ENCODE peak calls at places on chromosome 12, in five cellular contexts. U, P, C, Z and B are unnamed samples.

GRCh38 chr12:132505852-132506219 is 15.9 kb downstream of the FBRSL1 start:
- DNase-seq in Z (no peak), C (no peak), U (no peak), P (no peak), B (no peak)

GRCh38 chr12:107225626-107226025 is 132.3 kb upstream of the CRY1 start:
- DNase-seq in P (no peak), C (peak), Z (no peak), U (no peak), B (no peak)

GRCh38 chr12:85509857-85510256 is 229.8 kb downstream of the ALX1 start:
- DNase-seq in Z (no peak), P (peak), C (no peak), U (no peak), B (no peak)

GRCh38 chr12:93896427-93896826 is 219.3 kb downstream of the CRADD start:
- DNase-seq in Z (no peak), P (no peak), C (peak), U (no peak), B (no peak)

GRCh38 chr12:3752741-3753486 is at the start of gene CRACR2A:
- DNase-seq in U (peak), Z (peak), P (peak), C (peak), B (no peak)

GRCh38 chr12:65232490-65233077 is 45.9 kb upstream of the MSRB3 start:
- DNase-seq in C (peak), P (no peak), Z (peak), U (no peak), B (no peak)

GRCh38 chr12:57456145-57456700 is 1.1 kb downstream of the INHBE start:
- DNase-seq in Z (peak), U (no peak), C (peak), P (no peak), B (no peak)

GRCh38 chr12:29429999-29430698 is 49.2 kb upstream of the ERGIC2 start:
- DNase-seq in C (no peak), U (no peak), Z (no peak), P (no peak), B (no peak)

GRCh38 chr12:46550266-46550879 is 177.8 kb upstream of the SLC38A2 start:
- DNase-seq in U (no peak), C (no peak), Z (no peak), P (no peak), B (no peak)

GRCh38 chr12:94244165-94245133 is 96.1 kb downstream of the PLXNC1 start:
- DNase-seq in C (no peak), U (no peak), Z (peak), P (no peak), B (no peak)

GRCh38 chr12:23359975-23360638 is 589.4 kb downstream of the SOX5 start:
- DNase-seq in C (no peak), U (no peak), P (no peak), Z (no peak), B (no peak)

GRCh38 chr12:53221203-53222076 is 10.6 kb downstream of the RARG start:
- DNase-seq in C (peak), Z (peak), P (no peak), U (no peak), B (no peak)

GRCh38 chr12:38886064-38886463 is 19.3 kb downstream of the CPNE8 start:
- DNase-seq in C (no peak), Z (peak), U (peak), P (no peak), B (no peak)

GRCh38 chr12:21372602-21373001 is at the start of gene IAPP:
- DNase-seq in U (no peak), P (no peak), C (no peak), Z (no peak), B (no peak)

GRCh38 chr12:98513379-98514318 is 1.7 kb upstream of the TMPO start:
- DNase-seq in C (no peak), P (no peak), Z (peak), U (no peak), B (no peak)

GRCh38 chr12:107310621-107311020 is 217.3 kb upstream of the CRY1 start:
- DNase-seq in C (no peak), P (no peak), U (no peak), Z (no peak), B (no peak)

GRCh38 chr12:84912191-84913142 is at the start of gene SLC6A15:
- DNase-seq in U (no peak), Z (no peak), P (no peak), C (peak), B (no peak)

GRCh38 chr12:48865441-48866290 is at the start of gene RND1:
- DNase-seq in P (peak), U (peak), C (peak), Z (peak), B (peak)

GRCh38 chr12:121530600-121531355 is 50.0 kb downstream of the KDM2B start:
- DNase-seq in Z (peak), C (peak), U (no peak), P (no peak), B (no peak)

GRCh38 chr12:42756841-42757661 is 167.5 kb upstream of the PRICKLE1 start:
- DNase-seq in C (peak), Z (no peak), U (peak), P (no peak), B (no peak)

GRCh38 chr12:96989916-96990315 is 82.9 kb downstream of the NEDD1 start:
- DNase-seq in C (peak), Z (peak), P (no peak), U (peak), B (no peak)

GRCh38 chr12:49048953-49049352 is 11.6 kb downstream of the KMT2D start:
- DNase-seq in P (no peak), U (no peak), Z (no peak), C (no peak), B (no peak)

GRCh38 chr12:81143057-81143456 is 65.2 kb downstream of the ACSS3 start:
- DNase-seq in P (no peak), Z (no peak), C (no peak), U (no peak), B (no peak)

GRCh38 chr12:100267603-100268281 is 765 bp downstream of the SCYL2 start:
- DNase-seq in P (no peak), U (no peak), C (peak), Z (peak), B (no peak)

GRCh38 chr12:42815068-42815467 is 225.5 kb upstream of the PRICKLE1 start:
- DNase-seq in U (no peak), Z (no peak), C (no peak), P (no peak), B (no peak)

GRCh38 chr12:93733358-93733757 is 56.2 kb downstream of the CRADD start:
- DNase-seq in C (no peak), P (no peak), U (no peak), Z (no peak), B (no peak)

DNA sequence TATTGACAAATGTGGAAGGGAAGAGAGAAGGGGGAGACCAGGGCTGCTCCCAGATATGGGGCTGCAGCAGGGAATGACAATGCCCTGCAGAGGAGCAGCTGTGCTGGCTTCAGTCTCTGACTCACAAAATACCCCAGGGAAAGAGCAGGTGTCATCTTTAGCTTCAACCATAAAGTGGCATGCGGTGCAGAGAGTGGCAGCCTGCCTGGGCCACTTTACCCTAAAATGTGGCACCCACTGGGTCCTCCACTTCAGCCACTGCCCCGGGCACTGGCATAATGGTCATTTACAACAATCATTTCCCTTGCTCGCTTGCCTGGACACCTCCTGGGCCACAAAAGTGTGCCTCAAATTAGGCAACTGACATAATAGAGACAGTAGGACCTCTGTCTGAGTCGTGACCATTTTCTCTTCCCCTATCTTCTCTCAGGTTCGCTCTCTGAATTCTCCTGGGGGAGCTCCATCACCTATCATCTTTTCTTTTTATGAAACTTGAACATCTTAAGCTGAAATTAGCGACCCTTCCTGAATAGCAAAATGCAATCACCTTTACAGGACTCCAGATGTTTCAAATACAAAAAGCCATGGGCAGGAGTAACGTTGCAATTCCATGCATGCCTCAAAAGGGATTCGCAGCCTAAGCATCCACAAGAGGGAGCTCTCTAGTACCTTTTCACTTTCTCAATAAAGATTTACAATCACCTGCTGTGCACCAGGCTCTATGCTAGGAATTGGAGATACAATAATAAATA is 179.9 kb upstream of the ATF7IP start:
- DNase-seq in P (no peak), C (peak), U (peak), Z (peak), B (peak)
- TF ChIP-seq POLR2AphosphoS5 in P (no peak), C (no peak), U (no peak), Z (no peak), B (no peak)

GRCh38 chr12:50528800-50529199 is 24.0 kb downstream of the DIP2B start:
- DNase-seq in U (no peak), P (no peak), Z (no peak), C (no peak), B (no peak)

GRCh38 chr12:50524621-50525020 is 19.8 kb downstream of the DIP2B start:
- DNase-seq in P (no peak), Z (no peak), C (no peak), U (no peak), B (no peak)

GRCh38 chr12:50525422-50525821 is 20.6 kb downstream of the DIP2B start:
- DNase-seq in C (no peak), P (no peak), U (no peak), Z (no peak), B (no peak)

GRCh38 chr12:50529345-50529744 is 24.6 kb downstream of the DIP2B start:
- DNase-seq in P (no peak), C (no peak), Z (no peak), U (no peak), B (no peak)

DNA sequence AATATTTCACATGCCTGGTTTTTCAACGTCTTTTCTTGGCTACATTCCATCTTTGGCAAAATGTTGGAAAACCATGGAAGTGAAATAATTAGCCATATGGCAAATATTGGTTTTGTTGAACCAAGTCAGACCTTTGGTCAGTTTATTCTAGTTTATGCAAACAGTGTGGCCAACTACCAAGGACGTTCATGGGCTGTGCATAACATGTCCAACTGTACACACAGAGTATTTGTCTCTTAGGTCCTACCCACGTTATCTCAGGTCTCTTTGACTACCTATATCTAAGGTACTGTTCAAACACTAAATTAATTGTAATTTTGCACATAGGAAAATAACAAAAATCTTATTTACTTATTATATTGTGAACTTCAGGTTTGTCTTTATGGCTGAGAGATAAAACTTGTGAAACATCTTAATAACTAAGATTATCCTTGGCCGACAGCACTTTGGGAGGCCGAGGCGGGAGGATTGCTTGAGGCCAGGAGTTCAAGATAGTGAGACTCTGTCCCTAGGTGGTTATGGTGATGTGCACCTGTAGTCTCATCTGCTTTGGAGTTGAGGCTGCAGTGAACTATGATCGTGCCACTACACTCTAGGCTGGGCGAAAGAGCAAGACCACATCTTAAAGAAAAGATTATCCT is 22.4 kb downstream of the DIP2B start:
- DNase-seq in Z (no peak), P (no peak), U (no peak), C (no peak), B (no peak)
- TF ChIP-seq REST in Z (no peak), P (no peak), U (no peak), C (no peak), B (no peak)

DNA sequence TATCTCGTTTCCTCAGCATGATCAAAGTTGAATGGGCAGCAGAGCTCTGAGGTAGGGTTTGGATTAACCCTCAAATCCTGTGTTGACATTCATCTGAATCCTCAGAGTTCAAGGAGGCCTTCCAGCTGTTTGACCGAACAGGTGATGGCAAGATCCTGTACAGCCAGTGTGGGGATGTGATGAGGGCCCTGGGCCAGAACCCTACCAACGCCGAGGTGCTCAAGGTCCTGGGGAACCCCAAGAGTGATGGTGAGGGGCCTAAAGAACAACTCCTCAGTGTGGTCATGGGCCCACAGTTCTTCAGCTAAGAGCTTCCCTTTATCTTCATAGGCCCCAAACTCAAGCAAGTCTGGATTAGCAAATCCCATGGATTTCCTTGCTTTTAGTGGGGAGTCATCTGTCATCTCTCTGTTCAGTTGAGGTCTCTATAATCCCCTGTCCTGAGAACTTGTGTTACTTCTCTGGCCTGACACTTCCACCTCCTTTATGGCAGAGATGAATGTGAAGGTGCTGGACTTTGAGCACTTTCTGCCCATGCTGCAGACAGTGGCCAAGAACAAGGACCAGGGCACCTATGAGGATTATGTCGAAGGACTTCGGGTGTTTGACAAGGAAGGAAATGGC is 1.4 kb downstream of the MYL6 start:
- DNase-seq in C (no peak), U (no peak), P (no peak), Z (no peak), B (no peak)
- TF ChIP-seq POLR2AphosphoS5 in C (no peak), U (peak), P (peak), Z (no peak), B (no peak)

DNA sequence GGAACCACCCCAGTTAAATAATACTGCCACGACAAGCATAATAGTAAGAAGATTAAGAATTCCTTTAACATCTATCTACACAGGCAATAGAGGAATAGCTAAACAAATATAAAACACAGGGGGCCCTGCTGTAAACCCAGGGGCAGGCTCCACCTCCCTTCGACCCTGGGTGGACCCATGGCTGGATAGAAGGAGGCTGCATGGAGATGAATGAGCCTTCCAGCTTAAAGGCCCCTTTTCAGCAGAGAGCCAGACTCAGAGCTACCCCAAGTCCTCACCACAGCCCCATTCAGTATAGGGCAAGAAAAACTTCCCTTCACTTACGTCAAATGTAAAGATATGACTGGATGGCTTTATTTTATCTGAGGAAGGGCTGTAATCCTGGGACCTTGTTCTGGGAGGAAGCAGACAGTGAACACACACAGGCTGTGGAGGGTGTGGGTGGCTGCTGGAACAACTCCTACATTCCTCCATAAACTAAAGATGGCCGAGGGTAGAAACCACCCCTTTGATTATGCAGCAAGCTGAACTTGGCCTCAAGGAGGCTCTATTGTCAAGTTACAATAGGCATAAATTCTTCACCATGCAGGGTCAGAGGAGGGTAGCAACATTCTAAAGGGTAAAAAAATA is 30.5 kb downstream of the NUAK1 start:
- DNase-seq in U (no peak), C (peak), P (no peak), Z (no peak), B (no peak)
- TF ChIP-seq REST in U (no peak), C (no peak), P (no peak), Z (no peak), B (no peak)

DNA sequence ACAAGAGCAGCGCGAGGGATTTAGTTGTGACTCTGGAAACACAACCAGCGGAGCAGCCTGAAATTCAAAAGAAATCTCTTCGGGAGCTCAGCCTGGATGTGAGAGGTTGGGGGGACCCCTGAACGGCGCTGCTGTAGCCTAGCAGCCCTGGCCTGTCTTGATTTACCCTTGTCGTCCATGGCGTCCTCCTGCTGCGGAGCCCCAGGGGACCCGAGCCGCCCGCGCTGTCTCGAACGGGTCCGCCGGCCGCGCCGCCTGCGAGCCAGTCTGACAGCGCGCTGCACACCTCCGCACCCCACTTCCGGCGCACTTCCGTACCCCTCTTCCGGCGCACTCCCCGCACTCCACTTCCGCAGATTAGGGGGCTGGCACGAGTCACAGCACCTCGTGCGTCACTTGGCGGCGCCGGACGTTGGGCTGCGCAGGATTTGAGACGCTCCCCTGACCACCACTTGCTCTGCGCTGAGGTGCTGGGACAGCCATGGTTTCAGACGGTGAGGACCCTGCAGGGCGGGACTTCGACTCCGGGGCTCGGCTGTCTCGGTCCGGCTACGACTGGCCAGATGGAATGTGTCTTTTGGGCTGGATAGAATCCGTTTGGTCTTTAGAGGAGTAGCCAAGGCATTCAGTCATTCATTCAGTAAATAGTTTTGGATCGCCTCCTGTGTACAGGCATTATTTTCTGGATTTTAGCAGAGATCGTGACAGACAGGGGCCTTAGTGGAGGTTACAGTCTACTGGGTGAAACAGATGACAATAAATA is at the start of the genes EIF2B1 and GTF2H3:
- DNase-seq in P (peak), Z (peak), U (peak), C (peak), B (peak)
- TF ChIP-seq POLR2AphosphoS5 in P (peak), Z (peak), U (peak), C (peak), B (peak)

GRCh38 chr12:61891632-61892031 is 368.6 kb upstream of the USP15 start:
- DNase-seq in P (no peak), Z (no peak), U (no peak), C (no peak), B (no peak)
- TF ChIP-seq REST in P (no peak), Z (no peak), U (no peak), C (no peak), B (no peak)